ENCODE peak calls at places on chromosome 7, in four cellular contexts. One of them, this sample, is unnamed.

GRCh38 chr7:96827701-96828100 is 118.1 kb upstream of the SEM1 start:
- DNase-seq in HepG2: no peak
- DNase-seq in GM12878: no peak
- DNase-seq in H1: no peak
- DNase-seq in this sample: no peak

GRCh38 chr7:92834661-92835139 is 1.7 kb downstream of the CDK6 start:
- DNase-seq in HepG2: no peak
- DNase-seq in GM12878: no peak
- DNase-seq in H1: no peak
- DNase-seq in this sample: peak

GRCh38 chr7:124251616-124252015 is 218.7 kb upstream of the TMEM229A start:
- DNase-seq in HepG2: no peak
- DNase-seq in GM12878: no peak
- DNase-seq in H1: no peak
- DNase-seq in this sample: no peak

GRCh38 chr7:139798892-139799291 is 21.1 kb upstream of the HIPK2 start:
- DNase-seq in HepG2: no peak
- DNase-seq in GM12878: no peak
- DNase-seq in H1: no peak
- DNase-seq in this sample: no peak

GRCh38 chr7:117192108-117192507 is 130.8 kb downstream of the WNT2 start:
- DNase-seq in HepG2: no peak
- DNase-seq in GM12878: no peak
- DNase-seq in H1: no peak
- DNase-seq in this sample: no peak

GRCh38 chr7:4247106-4247876 is 434.8 kb upstream of the FOXK1 start:
- DNase-seq in HepG2: no peak
- DNase-seq in GM12878: no peak
- DNase-seq in H1: no peak
- DNase-seq in this sample: no peak

GRCh38 chr7:16986775-16987174 is 105.0 kb upstream of the AGR3 start:
- DNase-seq in HepG2: no peak
- DNase-seq in GM12878: no peak
- DNase-seq in H1: no peak
- DNase-seq in this sample: no peak

GRCh38 chr7:118573065-118573464 is 348.6 kb downstream of the ANKRD7 start:
- DNase-seq in HepG2: no peak
- DNase-seq in GM12878: no peak
- DNase-seq in H1: no peak
- DNase-seq in this sample: peak

GRCh38 chr7:73828107-73828803 is 2.5 kb upstream of the CLDN4 start:
- DNase-seq in HepG2: peak
- DNase-seq in GM12878: no peak
- DNase-seq in H1: no peak
- DNase-seq in this sample: peak

GRCh38 chr7:98719396-98719795 is 102.3 kb downstream of the NPTX2 start:
- DNase-seq in HepG2: no peak
- DNase-seq in GM12878: no peak
- DNase-seq in H1: no peak
- DNase-seq in this sample: no peak

GRCh38 chr7:128041203-128041602 is 10.0 kb upstream of the LRRC4 start:
- DNase-seq in HepG2: no peak
- DNase-seq in GM12878: no peak
- DNase-seq in H1: no peak
- DNase-seq in this sample: no peak

GRCh38 chr7:47988496-47989386 is 9.3 kb upstream of the HUS1 start:
- DNase-seq in HepG2: peak
- DNase-seq in GM12878: no peak
- DNase-seq in H1: no peak
- DNase-seq in this sample: peak

GRCh38 chr7:96178581-96178980 is 143.3 kb downstream of the SLC25A13 start:
- DNase-seq in HepG2: no peak
- DNase-seq in GM12878: no peak
- DNase-seq in H1: no peak
- DNase-seq in this sample: no peak

GRCh38 chr7:135723411-135723810 is 4.6 kb downstream of the SLC13A4 start:
- DNase-seq in HepG2: no peak
- DNase-seq in GM12878: no peak
- DNase-seq in H1: no peak
- DNase-seq in this sample: no peak

GRCh38 chr7:96120856-96121255 is 201.0 kb downstream of the SLC25A13 start:
- DNase-seq in HepG2: no peak
- DNase-seq in GM12878: no peak
- DNase-seq in H1: no peak
- DNase-seq in this sample: peak

GRCh38 chr7:142323706-142324105 is 65.8 kb upstream of the PRSS58 start:
- DNase-seq in HepG2: peak
- DNase-seq in GM12878: no peak
- DNase-seq in H1: peak
- DNase-seq in this sample: peak

GRCh38 chr7:16708980-16709379 is 44.6 kb upstream of the TSPAN13 start:
- DNase-seq in HepG2: no peak
- DNase-seq in GM12878: no peak
- DNase-seq in H1: no peak
- DNase-seq in this sample: no peak

GRCh38 chr7:102236592-102237287 is 49.9 kb upstream of the SH2B2 start:
- DNase-seq in HepG2: peak
- DNase-seq in GM12878: no peak
- DNase-seq in H1: peak
- DNase-seq in this sample: peak

GRCh38 chr7:36755484-36755883 is 31.2 kb upstream of the AOAH start:
- DNase-seq in HepG2: no peak
- DNase-seq in GM12878: no peak
- DNase-seq in H1: no peak
- DNase-seq in this sample: no peak

GRCh38 chr7:70712942-70713341 is 419.0 kb upstream of the GALNT17 start:
- DNase-seq in HepG2: no peak
- DNase-seq in GM12878: no peak
- DNase-seq in H1: no peak
- DNase-seq in this sample: no peak

GRCh38 chr7:126185959-126186580 is 1066.7 kb downstream of the GRM8 start:
- DNase-seq in HepG2: no peak
- DNase-seq in GM12878: no peak
- DNase-seq in H1: peak
- DNase-seq in this sample: peak

GRCh38 chr7:138918756-138919155 is 62.4 kb downstream of the KIAA1549 start:
- DNase-seq in HepG2: no peak
- DNase-seq in GM12878: no peak
- DNase-seq in H1: no peak
- DNase-seq in this sample: no peak

GRCh38 chr7:157460721-157461120 is 123.9 kb downstream of the DNAJB6 start:
- DNase-seq in HepG2: no peak
- DNase-seq in GM12878: no peak
- DNase-seq in H1: no peak
- DNase-seq in this sample: no peak

GRCh38 chr7:16416289-16417282 is 4.8 kb downstream of the CRPPA start:
- DNase-seq in HepG2: no peak
- DNase-seq in GM12878: no peak
- DNase-seq in H1: no peak
- DNase-seq in this sample: no peak

GRCh38 chr7:148515237-148515636 is 75.3 kb upstream of the C7orf33 start:
- DNase-seq in HepG2: no peak
- DNase-seq in GM12878: no peak
- DNase-seq in H1: no peak
- DNase-seq in this sample: no peak

GRCh38 chr7:55550010-55550409 is 22.3 kb downstream of the VOPP1 start:
- DNase-seq in HepG2: no peak
- DNase-seq in GM12878: no peak
- DNase-seq in H1: no peak
- DNase-seq in this sample: no peak

GRCh38 chr7:49775949-49776443 is 2.6 kb downstream of the VWC2 start:
- DNase-seq in HepG2: no peak
- DNase-seq in GM12878: no peak
- DNase-seq in H1: no peak
- DNase-seq in this sample: no peak
- TF ChIP-seq TCF12 in HepG2: no peak
- TF ChIP-seq TCF12 in GM12878: no peak
- TF ChIP-seq TCF12 in H1: no peak
- TF ChIP-seq TCF12 in this sample: no peak

DNA sequence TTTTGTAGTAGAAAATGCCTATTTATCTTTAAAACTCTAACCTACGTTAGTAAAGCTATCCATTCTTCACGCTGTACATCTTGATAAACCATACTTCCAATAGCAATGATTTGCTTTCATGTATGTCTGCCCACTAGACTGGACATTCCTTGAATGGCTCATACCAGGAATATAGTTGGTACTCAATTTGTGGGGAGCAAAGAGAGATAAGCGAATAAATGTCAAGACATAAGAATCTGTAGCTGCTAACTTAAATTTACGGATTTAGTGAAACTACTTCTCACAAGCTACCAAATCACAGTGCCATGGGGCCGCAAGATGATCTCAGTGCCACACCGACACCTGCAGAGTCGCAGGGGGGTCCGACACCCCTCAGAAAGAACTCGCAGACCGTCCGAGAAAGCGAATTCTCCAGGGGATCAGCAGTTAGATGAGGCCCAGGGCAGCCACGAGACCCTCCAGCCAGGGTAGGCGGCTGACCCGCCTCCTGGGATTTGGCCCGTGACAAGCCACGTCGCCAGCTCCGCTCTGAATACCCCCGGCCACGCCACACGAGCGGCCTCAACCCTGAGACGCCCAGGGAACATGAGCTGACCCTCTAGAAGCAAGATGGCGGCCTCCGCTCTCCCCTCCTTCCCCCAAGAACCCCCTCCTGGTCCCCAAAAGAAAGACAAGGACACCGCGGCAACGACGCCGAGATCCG is 612 bp upstream of the RALA start:
- DNase-seq in HepG2: no peak
- DNase-seq in GM12878: no peak
- DNase-seq in H1: no peak
- DNase-seq in this sample: no peak
- TF ChIP-seq TCF12 in HepG2: no peak
- TF ChIP-seq TCF12 in GM12878: no peak
- TF ChIP-seq TCF12 in H1: no peak
- TF ChIP-seq TCF12 in this sample: no peak

GRCh38 chr7:137423321-137423720 is 79.8 kb upstream of the PTN start:
- DNase-seq in HepG2: no peak
- DNase-seq in GM12878: no peak
- DNase-seq in H1: no peak
- DNase-seq in this sample: no peak
- TF ChIP-seq TCF12 in HepG2: no peak
- TF ChIP-seq TCF12 in GM12878: no peak
- TF ChIP-seq TCF12 in H1: no peak
- TF ChIP-seq TCF12 in this sample: no peak

DNA sequence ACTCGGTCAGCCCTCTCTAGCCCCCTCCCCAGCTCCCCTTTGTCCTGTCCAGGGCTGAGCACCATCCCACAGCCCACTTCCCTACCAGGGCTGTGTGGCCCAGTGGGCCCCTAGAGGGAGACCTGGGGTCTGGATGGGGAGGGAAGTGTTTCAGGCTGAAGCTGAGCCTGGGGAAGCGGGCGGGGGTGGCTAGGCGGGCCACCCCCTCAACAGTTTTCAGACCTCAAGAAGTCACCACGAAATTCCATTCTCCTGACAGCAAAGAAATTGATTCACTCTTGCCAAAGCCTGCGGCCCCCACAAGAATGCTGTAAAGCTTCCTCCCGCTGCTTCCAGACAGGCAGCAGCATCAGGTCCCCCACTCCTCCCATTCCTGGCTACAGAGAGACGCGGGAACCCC is 2.6 kb upstream of the LFNG start:
- DNase-seq in HepG2: no peak
- DNase-seq in GM12878: no peak
- DNase-seq in H1: no peak
- DNase-seq in this sample: no peak
- TF ChIP-seq TCF12 in HepG2: no peak
- TF ChIP-seq TCF12 in GM12878: no peak
- TF ChIP-seq TCF12 in H1: no peak
- TF ChIP-seq TCF12 in this sample: peak

DNA sequence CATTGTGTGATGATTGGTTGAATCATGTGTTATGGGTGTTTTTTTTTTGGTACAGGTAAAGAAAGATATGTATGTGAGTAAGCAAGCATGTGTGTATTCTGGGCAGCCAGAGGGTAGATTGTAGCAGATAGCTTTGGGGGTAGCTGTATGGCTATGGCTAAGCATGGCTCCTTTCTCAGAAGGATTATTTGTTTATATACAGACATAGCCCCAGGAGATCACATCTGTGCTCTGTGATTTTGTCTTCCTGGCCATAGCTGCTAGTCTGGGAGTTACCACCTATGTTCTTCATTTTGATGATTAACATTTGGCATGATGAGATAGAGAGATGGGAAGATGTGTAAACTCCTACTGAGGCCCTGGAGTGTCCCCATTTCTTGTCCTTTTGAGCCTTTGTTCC is 23.2 kb upstream of the ICA1 start:
- DNase-seq in HepG2: no peak
- DNase-seq in GM12878: no peak
- DNase-seq in H1: no peak
- DNase-seq in this sample: no peak
- TF ChIP-seq TCF12 in HepG2: no peak
- TF ChIP-seq TCF12 in GM12878: no peak
- TF ChIP-seq TCF12 in H1: no peak
- TF ChIP-seq TCF12 in this sample: no peak

GRCh38 chr7:1169409-1170368 is 9.7 kb upstream of the ZFAND2A start:
- DNase-seq in HepG2: peak
- DNase-seq in GM12878: peak
- DNase-seq in H1: no peak
- DNase-seq in this sample: peak
- TF ChIP-seq TCF12 in HepG2: peak
- TF ChIP-seq TCF12 in GM12878: no peak
- TF ChIP-seq TCF12 in H1: peak
- TF ChIP-seq TCF12 in this sample: no peak

DNA sequence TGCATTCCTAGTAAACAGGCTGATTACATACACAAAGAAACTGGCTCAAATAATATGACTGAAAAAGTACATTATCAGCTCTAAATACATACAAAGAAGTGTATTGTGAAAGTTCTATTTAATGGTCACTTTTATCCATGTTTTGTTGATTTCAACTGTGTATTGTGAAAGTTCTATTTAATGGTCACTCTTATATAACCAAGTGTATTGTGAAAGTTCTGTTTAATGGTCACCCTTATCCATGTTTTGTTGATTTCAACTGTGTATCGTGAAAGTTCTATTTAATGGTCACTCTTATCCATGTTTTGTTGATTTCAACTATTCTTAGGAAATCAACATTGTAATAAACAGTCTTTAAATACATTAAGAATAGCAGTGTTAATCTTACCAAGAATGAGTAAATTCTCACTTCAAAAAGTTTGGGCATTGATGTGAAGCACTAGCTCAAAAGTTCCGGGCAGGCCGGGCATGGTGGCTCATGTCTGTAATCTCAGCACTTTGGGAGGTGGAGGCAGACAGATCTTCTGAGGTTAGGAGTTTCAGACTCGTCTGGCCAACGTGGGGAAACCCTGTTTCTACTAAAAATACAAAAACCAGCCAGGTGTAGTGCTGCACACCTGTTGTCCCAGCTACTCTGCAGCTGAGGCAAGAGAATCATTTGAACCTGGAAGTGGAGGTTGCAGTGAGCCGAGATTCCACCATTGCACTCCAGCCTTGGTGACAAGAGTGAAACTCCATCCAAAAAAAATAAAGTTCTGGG is 34.8 kb upstream of the FEZF1 start:
- DNase-seq in HepG2: no peak
- DNase-seq in GM12878: no peak
- DNase-seq in H1: no peak
- DNase-seq in this sample: no peak
- TF ChIP-seq TCF12 in HepG2: no peak
- TF ChIP-seq TCF12 in GM12878: no peak
- TF ChIP-seq TCF12 in H1: no peak
- TF ChIP-seq TCF12 in this sample: no peak